ENCODE peak calls at places on chromosomes 2 and 18, in ten cellular contexts. O is neural progenitor cell, N is endodermal cell, S is GM12878, J is bronchial epithelial cell, F is left lung, D is BJ, G is right atrium auricular region, P is AG04449, H is psoas muscle. K is an unnamed sample.

GRCh38 chr18:37258131-37258530 is 307.5 kb downstream of the CELF4 start:
- DNase-seq in O (no peak), P (no peak), G (no peak), N (no peak), F (no peak), S (no peak), J (no peak), H (no peak), D (no peak), K (no peak)

GRCh38 chr18:36756262-36756661 is 72.5 kb downstream of the TPGS2 start:
- DNase-seq in N (no peak), S (no peak), H (no peak), D (no peak), J (peak), O (no peak), G (no peak), P (no peak), F (no peak), K (peak)

GRCh38 chr2:24717263-24717951 is 75.8 kb downstream of the PTRHD1 start:
- DNase-seq in J (no peak), P (no peak), G (no peak), N (no peak), S (no peak), F (no peak), H (no peak), O (no peak), D (no peak), K (no peak)

GRCh38 chr18:8705941-8706544 is 687 bp downstream of the MTCL1 start:
- DNase-seq in O (peak), H (peak), J (no peak), D (no peak), F (peak), P (no peak), G (no peak), N (peak), S (no peak), K (no peak)

GRCh38 chr2:6827516-6828298 is 38.0 kb downstream of the CMPK2 start:
- DNase-seq in P (no peak), H (no peak), G (no peak), S (no peak), J (no peak), F (no peak), N (no peak), O (no peak), D (peak), K (no peak)

GRCh38 chr2:26880161-26880560 is 32.2 kb downstream of the DPYSL5 start:
- DNase-seq in H (no peak), G (peak), J (no peak), D (no peak), N (no peak), F (no peak), S (no peak), O (no peak), P (no peak), K (no peak)

GRCh38 chr2:237310515-237311114 is 103.3 kb downstream of the COL6A3 start:
- DNase-seq in F (peak), N (no peak), D (no peak), P (no peak), S (no peak), O (no peak), H (no peak), J (no peak), G (no peak), K (no peak)

GRCh38 chr2:154375625-154376020 is 322.9 kb upstream of the KCNJ3 start:
- DNase-seq in G (no peak), D (no peak), F (no peak), J (peak), P (no peak), S (no peak), N (peak), H (no peak), O (peak), K (no peak)

GRCh38 chr2:225122007-225122406 is 79.7 kb upstream of the DOCK10 start:
- DNase-seq in S (no peak), O (no peak), P (no peak), J (no peak), G (no peak), N (no peak), F (peak), D (no peak), H (no peak), K (no peak)

GRCh38 chr2:180604077-180604476 is 376.3 kb upstream of the UBE2E3 start:
- DNase-seq in G (no peak), J (peak), N (peak), H (no peak), F (no peak), O (peak), S (no peak), P (no peak), D (no peak), K (no peak)

GRCh38 chr2:186592137-186592875 is 2.5 kb downstream of the ITGAV start:
- DNase-seq in F (no peak), N (no peak), H (no peak), G (no peak), O (no peak), D (no peak), J (peak), S (no peak), P (no peak), K (no peak)

GRCh38 chr2:24317491-24317920 is 42.8 kb downstream of the ITSN2 start:
- DNase-seq in F (no peak), J (no peak), G (no peak), N (no peak), P (no peak), H (no peak), D (no peak), S (no peak), O (no peak), K (no peak)

GRCh38 chr2:66236067-66236705 is 198.7 kb upstream of the MEIS1 start:
- DNase-seq in S (no peak), J (no peak), P (no peak), F (no peak), N (no peak), D (no peak), G (no peak), H (peak), O (no peak), K (no peak)

GRCh38 chr2:238701907-238702206 is 146.0 kb upstream of the TWIST2 start:
- DNase-seq in G (peak), F (no peak), O (no peak), J (no peak), P (no peak), S (no peak), H (no peak), N (peak), D (no peak), K (no peak)

GRCh38 chr2:74391209-74391579 is 11.1 kb upstream of the DCTN1 start:
- DNase-seq in P (no peak), F (no peak), D (no peak), N (no peak), G (no peak), S (no peak), O (no peak), H (no peak), J (no peak), K (no peak)

GRCh38 chr2:218997730-218998129 is 4.5 kb upstream of the CRYBA2 start:
- DNase-seq in N (no peak), H (no peak), D (no peak), P (no peak), F (no peak), O (no peak), J (no peak), S (no peak), G (no peak), K (no peak)

GRCh38 chr2:199459286-199460100 is 1.8 kb upstream of the SATB2 start:
- DNase-seq in J (peak), F (peak), P (peak), H (peak), O (peak), S (peak), G (peak), D (peak), N (peak), K (peak)

GRCh38 chr2:193561054-193561453 is 1366.3 kb upstream of the TMEFF2 start:
- DNase-seq in J (no peak), H (no peak), G (no peak), D (no peak), O (no peak), N (peak), P (no peak), F (no peak), S (no peak), K (no peak)

GRCh38 chr2:237207641-237208040 is 122.0 kb downstream of the COPS8 start:
- DNase-seq in O (no peak), J (no peak), S (no peak), D (peak), F (no peak), P (no peak), H (peak), G (peak), N (no peak), K (no peak)

GRCh38 chr2:9767656-9768281 is 75.5 kb upstream of the TAF1B start:
- DNase-seq in O (no peak), P (no peak), S (no peak), N (no peak), J (no peak), H (no peak), D (no peak), F (peak), G (no peak), K (no peak)

GRCh38 chr2:159608108-159608507 is 8.2 kb downstream of the BAZ2B start:
- DNase-seq in D (no peak), O (no peak), F (no peak), G (no peak), P (no peak), H (no peak), N (no peak), S (no peak), J (no peak), K (no peak)

GRCh38 chr2:122858813-122859212 is 1103.4 kb downstream of the TSN start:
- DNase-seq in O (no peak), J (no peak), G (no peak), H (no peak), D (no peak), P (no peak), F (no peak), S (no peak), N (no peak), K (no peak)

GRCh38 chr2:44579136-44579836 is 217.5 kb downstream of the CAMKMT start:
- DNase-seq in J (peak), H (no peak), N (no peak), O (peak), S (no peak), G (no peak), P (no peak), F (no peak), D (no peak), K (no peak)

GRCh38 chr2:220127311-220127710 is 499.9 kb downstream of the SLC4A3 start:
- DNase-seq in F (no peak), S (no peak), J (peak), G (no peak), D (no peak), N (no peak), O (no peak), P (no peak), H (no peak), K (no peak)

GRCh38 chr2:74919827-74920226 is 38.6 kb upstream of the POLE4 start:
- DNase-seq in S (no peak), H (peak), N (peak), P (no peak), J (peak), G (no peak), F (peak), O (peak), D (no peak), K (no peak)

GRCh38 chr18:27602092-27602491 is 417.0 kb upstream of the CHST9 start:
- DNase-seq in J (no peak), H (no peak), F (no peak), O (no peak), P (no peak), G (no peak), S (no peak), N (no peak), D (no peak), K (no peak)

GRCh38 chr18:44098551-44099098 is 582.1 kb upstream of the SETBP1 start:
- DNase-seq in J (peak), G (no peak), P (no peak), H (no peak), N (peak), S (no peak), D (no peak), O (peak), F (no peak), K (no peak)

GRCh38 chr18:23229472-23229871 is 94.2 kb downstream of the CABLES1 start:
- DNase-seq in O (no peak), P (no peak), N (no peak), S (no peak), J (no peak), D (peak), F (no peak), H (no peak), G (no peak), K (no peak)

GRCh38 chr2:71637736-71638135 is 184.4 kb downstream of the DYSF start:
- DNase-seq in S (no peak), P (no peak), N (no peak), H (no peak), D (no peak), O (no peak), F (no peak), G (no peak), J (no peak), K (no peak)

GRCh38 chr2:68537872-68538271 is 70.5 kb downstream of the APLF start:
- DNase-seq in G (no peak), S (no peak), F (no peak), J (no peak), D (no peak), N (no peak), O (no peak), H (no peak), P (peak), K (no peak)

GRCh38 chr2:185255566-185255965 is 483.0 kb upstream of the FSIP2 start:
- DNase-seq in O (no peak), H (no peak), P (no peak), J (peak), F (no peak), S (no peak), N (no peak), G (no peak), D (no peak), K (no peak)

GRCh38 chr2:201984800-201985525 is 48.7 kb upstream of the FZD7 start:
- DNase-seq in S (no peak), P (no peak), O (no peak), H (no peak), F (no peak), G (no peak), J (no peak), N (no peak), D (no peak), K (no peak)

GRCh38 chr2:64978514-64979268 is 10.5 kb upstream of the SLC1A4 start:
- DNase-seq in S (no peak), H (no peak), F (no peak), D (no peak), J (peak), O (no peak), N (no peak), G (no peak), P (no peak), K (peak)

GRCh38 chr2:195763866-195764265 is 106.8 kb downstream of the SLC39A10 start:
- DNase-seq in J (peak), H (no peak), O (no peak), N (no peak), D (no peak), S (no peak), P (no peak), G (no peak), F (no peak), K (no peak)

GRCh38 chr2:205054789-205055188 is 509.5 kb downstream of the PARD3B start:
- DNase-seq in O (no peak), D (no peak), N (no peak), P (no peak), S (no peak), G (no peak), J (no peak), F (no peak), H (no peak), K (no peak)

GRCh38 chr2:205053827-205054410 is 508.6 kb downstream of the PARD3B start:
- DNase-seq in P (no peak), G (no peak), O (no peak), N (no peak), H (no peak), J (peak), F (no peak), D (no peak), S (no peak), K (no peak)

GRCh38 chr2:205052781-205053180 is 507.5 kb downstream of the PARD3B start:
- DNase-seq in G (no peak), S (no peak), J (no peak), O (no peak), H (no peak), P (no peak), F (no peak), N (no peak), D (no peak), K (no peak)

GRCh38 chr2:205047273-205047839 is 502.1 kb downstream of the PARD3B start:
- DNase-seq in G (no peak), H (no peak), S (no peak), F (no peak), O (peak), P (no peak), J (no peak), D (no peak), N (peak), K (no peak)

GRCh38 chr2:205051417-205051816 is 506.1 kb downstream of the PARD3B start:
- DNase-seq in F (no peak), O (no peak), D (no peak), G (no peak), J (peak), P (no peak), N (no peak), H (no peak), S (no peak), K (no peak)
- TF ChIP-seq CTCF in F (no peak), O (peak), D (peak), G (no peak), J (peak), P (peak), N (peak), H (no peak), S (no peak), K (no peak)

GRCh38 chr2:188291617-188292445 is at the start of gene GULP1:
- DNase-seq in P (no peak), D (no peak), H (peak), N (peak), O (peak), F (peak), J (peak), S (no peak), G (peak), K (peak)

GRCh38 chr2:188294547-188294946 is 2.9 kb downstream of the GULP1 start:
- DNase-seq in O (no peak), P (no peak), F (no peak), G (no peak), S (no peak), H (no peak), N (no peak), J (no peak), D (no peak), K (no peak)

GRCh38 chr2:188292446-188293239 is 969 bp downstream of the GULP1 start:
- DNase-seq in G (peak), P (no peak), H (peak), J (peak), S (no peak), F (peak), O (peak), D (peak), N (peak), K (peak)

GRCh38 chr2:188295067-188295685 is 3.5 kb downstream of the GULP1 start:
- DNase-seq in S (no peak), J (no peak), O (no peak), N (no peak), H (no peak), F (no peak), P (no peak), G (no peak), D (no peak), K (no peak)

DNA sequence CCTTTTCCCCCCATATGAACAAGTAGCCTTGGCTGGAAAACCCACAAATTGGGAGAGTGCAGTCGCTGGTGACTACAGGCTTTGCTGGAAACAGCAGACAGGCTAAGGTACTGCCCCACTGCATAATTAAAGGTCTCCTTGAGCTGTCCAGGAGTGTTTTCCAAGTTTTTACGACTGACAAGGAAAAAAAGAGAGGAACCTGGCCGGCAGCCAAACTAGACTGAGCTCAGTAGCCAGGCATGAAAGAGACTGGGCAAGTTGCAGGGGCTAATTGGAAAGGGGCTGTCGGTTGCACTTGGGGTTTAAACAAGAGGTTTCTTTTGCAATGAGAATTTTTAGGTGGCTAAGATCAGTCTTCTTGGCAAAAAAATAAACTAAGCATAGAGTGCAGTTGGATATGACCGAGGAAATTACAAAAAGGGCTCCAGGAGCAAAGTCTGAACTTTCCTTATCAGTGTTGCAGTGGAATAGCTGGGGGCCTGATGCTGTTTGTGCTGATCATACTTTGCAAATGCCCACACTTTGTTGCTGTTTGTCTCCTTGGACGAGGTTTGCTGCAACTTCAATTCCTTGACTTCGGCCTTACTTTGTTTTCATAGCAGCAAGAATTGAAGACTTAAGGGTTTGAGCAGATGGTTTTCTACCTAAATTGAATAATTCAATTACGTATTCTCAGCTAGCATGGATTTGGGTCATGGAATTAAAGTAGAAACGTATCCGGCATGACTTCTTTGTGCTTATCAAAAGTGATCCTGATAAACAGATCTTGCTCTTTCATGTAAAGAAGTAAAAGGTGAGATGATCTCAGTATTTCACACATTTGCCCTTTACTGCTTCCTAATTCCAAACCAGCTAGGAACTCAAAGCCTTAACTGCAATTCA is 2.2 kb downstream of the GULP1 start:
- DNase-seq in O (peak), J (peak), N (peak), S (no peak), H (peak), G (peak), P (no peak), D (no peak), F (no peak), K (peak)
- H3K4me3 ChIP-seq in O (peak), J (peak), N (peak), S (no peak), H (peak), G (peak), P (peak), D (peak), F (peak), K (peak)

DNA sequence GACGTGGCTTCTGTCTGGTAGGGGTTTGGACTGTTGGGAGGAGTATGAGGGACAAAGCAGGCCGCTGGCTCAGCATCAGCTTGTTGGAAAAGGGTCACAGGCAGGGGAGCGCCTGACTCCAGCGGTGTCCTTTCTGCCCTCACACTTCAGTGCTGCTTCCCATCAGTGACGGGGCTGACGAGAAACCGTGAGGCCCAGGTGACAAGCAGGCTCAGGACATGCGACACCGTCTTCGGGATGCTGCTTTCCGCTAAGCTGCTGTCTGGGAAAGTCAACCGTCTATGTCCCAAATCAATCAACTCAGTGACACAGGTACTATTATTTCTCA is 90.5 kb downstream of the USP40 start:
- DNase-seq in F (no peak), P (no peak), H (no peak), J (no peak), O (no peak), N (no peak), S (no peak), D (no peak), G (peak), K (no peak)
- TF ChIP-seq CTCF in F (no peak), P (no peak), H (no peak), J (no peak), O (no peak), N (no peak), S (no peak), D (no peak), G (no peak), K (no peak)

GRCh38 chr2:42495234-42495581 is 1.4 kb upstream of the KCNG3 start:
- DNase-seq in O (no peak), N (no peak), D (no peak), H (no peak), F (no peak), J (no peak), P (no peak), G (no peak), S (no peak), K (no peak)
- H3K4me3 ChIP-seq in O (peak), N (peak), D (no peak), H (no peak), F (no peak), J (no peak), P (no peak), G (peak), S (no peak), K (no peak)

K was measured in HFF-Myc.